ENCODE peak calls at places on chromosomes 12 and 14, in four cellular contexts. B is activated naive CD4-positive, alpha-beta T cell treated with Interleukin-2 at 50 U/mL for 16 hours; L is glutamatergic neuron; M is foreskin fibroblast. E is an unnamed sample.

GRCh38 chr12:24049771-24050170 is 100.3 kb upstream of the SOX5 start:
- DNase-seq in L (no peak), M (no peak), B (no peak), E (no peak)

GRCh38 chr12:5648692-5649338 is 216.9 kb downstream of the NTF3 start:
- DNase-seq in M (no peak), L (no peak), B (no peak), E (no peak)

GRCh38 chr12:47268501-47269459 is 189.0 kb upstream of the AMIGO2 start:
- DNase-seq in L (no peak), M (no peak), B (no peak), E (no peak)

GRCh38 chr12:104137175-104137901 is 672 bp downstream of the NFYB start:
- DNase-seq in B (peak), L (peak), M (peak), E (peak)

GRCh38 chr14:103657466-103657865 is 28.5 kb downstream of the KLC1 start:
- DNase-seq in B (no peak), M (peak), L (no peak), E (no peak)

GRCh38 chr14:80239631-80240030 is 28.3 kb upstream of the DIO2 start:
- DNase-seq in L (no peak), M (no peak), B (no peak), E (no peak)

GRCh38 chr12:12428961-12429657 is 72.2 kb downstream of the BORCS5 start:
- DNase-seq in M (no peak), B (no peak), L (no peak), E (no peak)

GRCh38 chr14:101849125-101849524 is 87.6 kb downstream of the PPP2R5C start:
- DNase-seq in B (no peak), M (no peak), L (no peak), E (no peak)

GRCh38 chr12:132359971-132360370 is 30.6 kb upstream of the GALNT9 start:
- DNase-seq in L (peak), B (no peak), M (no peak), E (no peak)

GRCh38 chr12:51009038-51009437 is 17.1 kb downstream of the SLC11A2 start:
- DNase-seq in M (no peak), B (peak), L (no peak), E (peak)

GRCh38 chr14:87491816-87492215 is 501.2 kb downstream of the GALC start:
- DNase-seq in B (no peak), M (no peak), L (no peak), E (no peak)

GRCh38 chr12:74903522-74903921 is 306.1 kb downstream of the KCNC2 start:
- DNase-seq in M (no peak), L (no peak), B (no peak), E (no peak)

GRCh38 chr14:68088463-68088862 is 268.9 kb downstream of the RAD51B start:
- DNase-seq in L (no peak), M (no peak), B (no peak), E (no peak)

GRCh38 chr12:10584415-10584814 is 29.0 kb downstream of the MAGOHB start:
- DNase-seq in L (no peak), M (no peak), B (no peak), E (no peak)

GRCh38 chr12:115942346-115942745 is 335.1 kb downstream of the MED13L start:
- DNase-seq in B (no peak), L (no peak), M (no peak), E (no peak)

GRCh38 chr12:53103860-53104305 is 597 bp downstream of the SOAT2 start:
- DNase-seq in B (no peak), M (no peak), L (no peak), E (peak)

GRCh38 chr14:21056520-21057163 is 980 bp upstream of the RNASE8 start:
- DNase-seq in M (peak), L (no peak), B (no peak), E (no peak)